ENCODE peak calls at places on chromosomes 7 and 10, in five cellular contexts. U, S, A, E and J are unnamed samples.

GRCh38 chr7:137977173-137977572 is 24.7 kb downstream of the CREB3L2 start:
- DNase-seq in U (no peak), S (no peak), E (no peak), A (no peak), J (no peak)

GRCh38 chr10:110737886-110738634 is 93.9 kb downstream of the RBM20 start:
- DNase-seq in A (peak; percentile 33), U (no peak), S (no peak), E (no peak), J (peak; percentile 87)

GRCh38 chr7:137241655-137242054 is 101.9 kb downstream of the PTN start:
- DNase-seq in U (no peak), E (no peak), A (no peak), S (no peak), J (no peak)

GRCh38 chr10:44398271-44398670 is 13.4 kb upstream of the CXCL12 start:
- DNase-seq in A (no peak), E (no peak), S (no peak), U (no peak), J (no peak)

GRCh38 chr7:71015260-71015900 is 116.6 kb upstream of the GALNT17 start:
- DNase-seq in E (no peak), A (peak; percentile 44), U (no peak), S (no peak), J (no peak)

GRCh38 chr7:88040694-88041093 is 106.6 kb downstream of the ADAM22 start:
- DNase-seq in E (no peak), U (peak; percentile 4), A (no peak), S (no peak), J (peak; percentile 87)

GRCh38 chr7:36591643-36592042 is 132.7 kb downstream of the AOAH start:
- DNase-seq in S (no peak), U (no peak), E (no peak), A (no peak), J (no peak)

GRCh38 chr10:80504897-80505465 is 32.7 kb upstream of the SH2D4B start:
- DNase-seq in U (no peak), S (no peak), A (no peak), E (no peak), J (no peak)

GRCh38 chr7:117875566-117875965 is 2.3 kb upstream of the CTTNBP2 start:
- DNase-seq in S (no peak), E (no peak), U (peak; percentile 24), A (no peak), J (peak; percentile 20)

GRCh38 chr7:100966542-100967291 is 2.6 kb upstream of the MUC12 start:
- DNase-seq in S (no peak), A (no peak), E (no peak), U (no peak), J (no peak)

GRCh38 chr7:148334959-148335577 is 255.5 kb upstream of the C7orf33 start:
- DNase-seq in E (no peak), U (peak; percentile 3), A (no peak), S (no peak), J (peak; percentile 92)

GRCh38 chr7:110307776-110308175 is 783.2 kb upstream of the LRRN3 start:
- DNase-seq in S (no peak), A (no peak), E (no peak), U (no peak), J (no peak)

GRCh38 chr7:44377681-44378421 is 52.5 kb upstream of the CAMK2B start:
- DNase-seq in U (no peak), S (no peak), A (peak; percentile 15), E (no peak), J (no peak)

GRCh38 chr7:129370812-129371211 is 63.4 kb upstream of the STRIP2 start:
- DNase-seq in S (no peak), A (no peak), E (peak; percentile 7), U (no peak), J (peak; percentile 33)

GRCh38 chr7:133355325-133355708 is 102.4 kb downstream of the EXOC4 start:
- DNase-seq in U (no peak), S (peak; percentile 80), E (no peak), A (no peak), J (peak; percentile 50)

GRCh38 chr7:74253975-74254857 is at the start of gene RFC2:
- DNase-seq in E (peak; percentile 75), U (peak; percentile 98), A (peak; percentile 98), S (peak; percentile 96), J (peak; percentile 99)

GRCh38 chr7:138658889-138659288 is 42.3 kb downstream of the SVOPL start:
- DNase-seq in U (no peak), S (no peak), A (no peak), E (no peak), J (no peak)

GRCh38 chr7:65832281-65832680 is 40.6 kb upstream of the VKORC1L1 start:
- DNase-seq in E (no peak), S (peak; percentile 22), A (no peak), U (peak; percentile 6), J (peak; percentile 78)

GRCh38 chr7:150901160-150902035 is 49.1 kb downstream of the AOC1 start:
- DNase-seq in E (no peak), S (no peak), U (peak; percentile 75), A (no peak), J (peak; percentile 50)

GRCh38 chr7:115300228-115300870 is 378.5 kb downstream of the MDFIC start:
- DNase-seq in U (no peak), S (peak; percentile 47), A (no peak), E (no peak), J (peak; percentile 13)

GRCh38 chr7:155453296-155454182 is 4.4 kb upstream of the EN2 start:
- DNase-seq in E (no peak), S (no peak), A (no peak), U (no peak), J (no peak)

GRCh38 chr7:142583424-142583823 is 165.8 kb upstream of the PRSS1 start:
- DNase-seq in A (no peak), S (peak; percentile 88), U (peak; percentile 51), E (peak; percentile 41), J (peak; percentile 78)

GRCh38 chr7:128190051-128190640 is 50.9 kb upstream of the LEP start:
- DNase-seq in S (no peak), A (no peak), E (no peak), U (no peak), J (no peak)

GRCh38 chr7:21365866-21366624 is 61.8 kb upstream of the SP4 start:
- DNase-seq in U (no peak), S (peak; percentile 23), E (no peak), A (no peak), J (peak; percentile 33)

GRCh38 chr7:75813084-75813483 is 522 bp downstream of the CCL24 start:
- DNase-seq in E (no peak), A (no peak), S (peak; percentile 10), U (no peak), J (no peak)

GRCh38 chr10:42594246-42594650 is 44.1 kb downstream of the ZNF33B start:
- DNase-seq in U (no peak), A (no peak), S (peak; percentile 24), E (peak; percentile 58), J (no peak)

GRCh38 chr10:76657337-76658012 is 980.1 kb downstream of the KCNMA1 start:
- DNase-seq in E (no peak), U (no peak), S (no peak), A (no peak), J (no peak)

GRCh38 chr10:110006358-110007170 is 1.2 kb upstream of the ADD3 start:
- DNase-seq in U (peak; percentile 8), S (peak; percentile 86), A (peak; percentile 79), E (no peak), J (peak; percentile 51)

GRCh38 chr10:103770139-103770538 is 85.2 kb downstream of the SH3PXD2A start:
- DNase-seq in E (no peak), A (no peak), U (no peak), S (no peak), J (no peak)

GRCh38 chr10:45224219-45224841 is 91.1 kb downstream of the OR13A1 start:
- DNase-seq in E (no peak), A (no peak), S (no peak), U (no peak), J (no peak)

GRCh38 chr7:23377134-23377533 is 78.0 kb downstream of the MALSU1 start:
- DNase-seq in A (no peak), S (peak; percentile 44), E (no peak), U (no peak), J (no peak)

GRCh38 chr10:90947025-90947960 is 26.4 kb upstream of the ANKRD1 start:
- DNase-seq in S (peak; percentile 74), E (peak; percentile 18), A (no peak), U (no peak), J (peak; percentile 78)

GRCh38 chr10:131177431-131178327 is 133.8 kb downstream of the TCERG1L start:
- DNase-seq in A (no peak), U (no peak), E (no peak), S (no peak), J (no peak)

GRCh38 chr7:2956526-2957368 is 86.9 kb downstream of the CARD11 start:
- DNase-seq in E (no peak), S (peak; percentile 28), U (peak; percentile 66), A (no peak), J (peak; percentile 48)

GRCh38 chr7:71665716-71666115 is 533.8 kb downstream of the GALNT17 start:
- DNase-seq in S (no peak), U (no peak), A (no peak), E (no peak), J (no peak)

GRCh38 chr7:28110427-28111012 is 70.1 kb downstream of the JAZF1 start:
- DNase-seq in S (no peak), A (no peak), E (no peak), U (no peak), J (no peak)

GRCh38 chr7:73809454-73810090 is 21.2 kb upstream of the CLDN4 start:
- DNase-seq in E (no peak), U (no peak), S (no peak), A (no peak), J (no peak)

GRCh38 chr10:80382989-80383388 is 25.4 kb upstream of the PRXL2A start:
- DNase-seq in A (peak; percentile 36), U (peak; percentile 44), S (peak; percentile 29), E (no peak), J (peak; percentile 62)

GRCh38 chr10:112375721-112376577 is 2.0 kb downstream of the ACSL5 start:
- DNase-seq in S (peak; percentile 67), E (no peak), U (peak; percentile 67), A (peak; percentile 76), J (peak; percentile 46)

GRCh38 chr7:106057962-106058901 is 53.9 kb downstream of the SYPL1 start:
- DNase-seq in E (no peak), S (no peak), A (no peak), U (no peak), J (peak; percentile 77)